ENCODE peak calls at places on chromosomes 1 and 21, in ten cellular contexts. V is GM19239; F is COR-L47; W is activated T-cell treated with anti-CD3 and anti-CD28 coated beads, Interleukin-2, amount 50 U/mL, for 24 hours; S is fibroblast of pulmonary artery; A is stimulated activated CD4-positive, alpha-beta T cell treated with anti-CD3 and anti-CD28 coated beads, Interleukin-4, amount 100 ng/mL, for 4 hours; Q is stimulated activated CD8-positive, alpha-beta memory T cell treated with anti-CD3 and anti-CD28 coated beads, Interleukin-7, amount 100 ng/mL, for 1 hour; M is neural progenitor cell; C is NCI-H1436; E is mesothelial cell of epicardium. P is an unnamed sample.

GRCh38 chr1:193060938-193061337 is 1.5 kb downstream of the RO60 start:
- DNase-seq in C (no peak), M (no peak), E (no peak), V (no peak), W (no peak), F (no peak), S (no peak), A (no peak), Q (no peak), P (peak)

GRCh38 chr1:205590457-205590768 is 41.4 kb downstream of the ELK4 start:
- DNase-seq in S (no peak), A (no peak), M (no peak), W (no peak), F (no peak), C (no peak), V (no peak), Q (no peak), E (no peak), P (no peak)

GRCh38 chr21:29293495-29293894 is 5.2 kb upstream of the BACH1 start:
- DNase-seq in V (peak), A (no peak), F (no peak), Q (no peak), C (no peak), M (no peak), E (no peak), W (no peak), S (no peak), P (peak)

GRCh38 chr1:228109073-228109961 is at the start of gene MRPL55:
- DNase-seq in F (peak), S (peak), A (peak), E (peak), V (peak), M (peak), C (peak), W (peak), Q (peak), P (peak)

GRCh38 chr1:81604982-81605381 is 195.8 kb upstream of the ADGRL2 start:
- DNase-seq in M (no peak), S (no peak), W (no peak), A (no peak), Q (no peak), V (no peak), E (no peak), F (no peak), C (no peak), P (no peak)

GRCh38 chr1:53971718-53972117 is 25.6 kb downstream of the LRRC42 start:
- DNase-seq in A (no peak), Q (no peak), E (no peak), V (no peak), M (no peak), F (no peak), W (no peak), S (no peak), C (no peak), P (no peak)

GRCh38 chr1:21072721-21073120 is 104.0 kb downstream of the EIF4G3 start:
- DNase-seq in Q (no peak), V (no peak), W (no peak), C (no peak), A (no peak), S (peak), F (no peak), M (no peak), E (no peak), P (no peak)

GRCh38 chr1:56284933-56285332 is 294.4 kb downstream of the PLPP3 start:
- DNase-seq in F (no peak), A (no peak), M (peak), V (no peak), S (peak), C (no peak), W (no peak), Q (no peak), E (no peak), P (no peak)

GRCh38 chr1:154812911-154813816 is 56.9 kb downstream of the KCNN3 start:
- DNase-seq in F (peak), C (peak), E (no peak), W (no peak), M (peak), V (no peak), A (no peak), S (peak), Q (no peak), P (no peak)

GRCh38 chr1:89821322-89822108 is 683 bp downstream of the LRRC8D start:
- DNase-seq in E (peak), Q (peak), W (peak), V (peak), C (peak), F (peak), A (peak), S (no peak), M (peak), P (peak)

GRCh38 chr1:242467556-242468145 is 56.8 kb downstream of the PLD5 start:
- DNase-seq in Q (no peak), C (peak), A (no peak), V (peak), E (peak), W (no peak), M (peak), S (peak), F (peak), P (no peak)

GRCh38 chr21:16840549-16840948 is 672.3 kb upstream of the CXADR start:
- DNase-seq in W (no peak), V (no peak), A (no peak), E (no peak), M (no peak), F (no peak), Q (no peak), S (no peak), C (no peak), P (no peak)

GRCh38 chr1:26349196-26349885 is 4.6 kb downstream of the CRYBG2 start:
- DNase-seq in F (no peak), E (no peak), A (no peak), S (peak), W (no peak), Q (no peak), V (no peak), M (no peak), C (no peak), P (no peak)

GRCh38 chr1:90391116-90391515 is 326.0 kb downstream of the BARHL2 start:
- DNase-seq in E (no peak), V (no peak), M (peak), C (no peak), S (peak), Q (no peak), F (no peak), W (no peak), A (no peak), P (no peak)

GRCh38 chr1:53625766-53626520 is 113.0 kb downstream of the GLIS1 start:
- DNase-seq in W (peak), E (peak), V (no peak), S (no peak), Q (no peak), M (no peak), C (no peak), A (no peak), F (no peak), P (no peak)